ENCODE peak calls at places on chromosomes 12 and 14, in seven cellular contexts. One of them, this sample, is unnamed.

GRCh38 chr12:71060426-71060825 is 97.4 kb downstream of the TSPAN8 start:
- DNase-seq in mesendoderm: no peak
- DNase-seq in mesenchymal stem cell: no peak
- DNase-seq in trophoblast cell: no peak
- DNase-seq in H9: no peak
- DNase-seq in H1: no peak
- DNase-seq in IMR-90: no peak
- DNase-seq in this sample: no peak

GRCh38 chr14:51607677-51608076 is 44.0 kb upstream of the FRMD6 start:
- DNase-seq in mesenchymal stem cell: no peak
- DNase-seq in trophoblast cell: no peak
- DNase-seq in mesendoderm: no peak
- DNase-seq in IMR-90: peak
- DNase-seq in H1: no peak
- DNase-seq in H9: no peak
- DNase-seq in this sample: no peak

GRCh38 chr12:94994312-94994711 is 9.2 kb downstream of the NDUFA12 start:
- DNase-seq in mesenchymal stem cell: peak
- DNase-seq in H1: no peak
- DNase-seq in H9: no peak
- DNase-seq in IMR-90: peak
- DNase-seq in mesendoderm: no peak
- DNase-seq in trophoblast cell: peak
- DNase-seq in this sample: no peak

GRCh38 chr12:55934773-55935172 is 3.8 kb downstream of the DGKA start:
- DNase-seq in trophoblast cell: no peak
- DNase-seq in H9: no peak
- DNase-seq in mesendoderm: no peak
- DNase-seq in mesenchymal stem cell: no peak
- DNase-seq in H1: no peak
- DNase-seq in IMR-90: no peak
- DNase-seq in this sample: no peak

GRCh38 chr12:33223956-33224355 is 215.7 kb downstream of the SYT10 start:
- DNase-seq in H1: no peak
- DNase-seq in trophoblast cell: peak
- DNase-seq in H9: no peak
- DNase-seq in mesendoderm: no peak
- DNase-seq in IMR-90: no peak
- DNase-seq in mesenchymal stem cell: no peak
- DNase-seq in this sample: no peak

GRCh38 chr14:23057757-23058653 is 685 bp upstream of the CDH24 start:
- DNase-seq in mesenchymal stem cell: peak
- DNase-seq in H9: peak
- DNase-seq in mesendoderm: peak
- DNase-seq in H1: peak
- DNase-seq in IMR-90: peak
- DNase-seq in trophoblast cell: peak
- DNase-seq in this sample: peak

GRCh38 chr14:104186575-104186974 is 48.2 kb downstream of the KIF26A start:
- DNase-seq in H1: no peak
- DNase-seq in mesenchymal stem cell: no peak
- DNase-seq in H9: no peak
- DNase-seq in trophoblast cell: no peak
- DNase-seq in IMR-90: no peak
- DNase-seq in mesendoderm: no peak
- DNase-seq in this sample: no peak

GRCh38 chr12:47725091-47725772 is at the start of gene ENDOU:
- DNase-seq in IMR-90: no peak
- DNase-seq in trophoblast cell: no peak
- DNase-seq in H9: no peak
- DNase-seq in H1: no peak
- DNase-seq in mesenchymal stem cell: no peak
- DNase-seq in mesendoderm: no peak
- DNase-seq in this sample: no peak

GRCh38 chr12:49133014-49133413 is 1.8 kb upstream of the TUBA1B start:
- DNase-seq in IMR-90: no peak
- DNase-seq in trophoblast cell: no peak
- DNase-seq in H1: no peak
- DNase-seq in H9: no peak
- DNase-seq in mesendoderm: peak
- DNase-seq in mesenchymal stem cell: no peak
- DNase-seq in this sample: no peak

GRCh38 chr12:115763376-115763775 is 514.1 kb downstream of the MED13L start:
- DNase-seq in mesenchymal stem cell: no peak
- DNase-seq in IMR-90: no peak
- DNase-seq in H1: no peak
- DNase-seq in trophoblast cell: no peak
- DNase-seq in H9: no peak
- DNase-seq in mesendoderm: no peak
- DNase-seq in this sample: no peak

GRCh38 chr14:31568151-31568550 is 6.9 kb downstream of the NUBPL start:
- DNase-seq in H1: no peak
- DNase-seq in IMR-90: peak
- DNase-seq in H9: no peak
- DNase-seq in mesenchymal stem cell: peak
- DNase-seq in trophoblast cell: no peak
- DNase-seq in mesendoderm: no peak
- DNase-seq in this sample: no peak

GRCh38 chr12:127600211-127600610 is 666.8 kb upstream of the TMEM132C start:
- DNase-seq in H1: no peak
- DNase-seq in H9: no peak
- DNase-seq in mesendoderm: peak
- DNase-seq in IMR-90: no peak
- DNase-seq in trophoblast cell: no peak
- DNase-seq in mesenchymal stem cell: no peak
- DNase-seq in this sample: no peak

GRCh38 chr14:59739794-59740193 is 130.8 kb downstream of the RTN1 start:
- DNase-seq in trophoblast cell: no peak
- DNase-seq in mesenchymal stem cell: no peak
- DNase-seq in mesendoderm: no peak
- DNase-seq in IMR-90: no peak
- DNase-seq in H1: no peak
- DNase-seq in H9: no peak
- DNase-seq in this sample: no peak

GRCh38 chr12:131586269-131586668 is 124.6 kb upstream of the SFSWAP start:
- DNase-seq in H1: no peak
- DNase-seq in mesendoderm: no peak
- DNase-seq in trophoblast cell: no peak
- DNase-seq in mesenchymal stem cell: no peak
- DNase-seq in IMR-90: no peak
- DNase-seq in H9: no peak
- DNase-seq in this sample: no peak

GRCh38 chr14:76775159-76775694 is 14.0 kb downstream of the VASH1 start:
- DNase-seq in H9: peak
- DNase-seq in IMR-90: no peak
- DNase-seq in mesendoderm: no peak
- DNase-seq in trophoblast cell: no peak
- DNase-seq in H1: no peak
- DNase-seq in mesenchymal stem cell: no peak
- DNase-seq in this sample: no peak

GRCh38 chr14:22977684-22978486 is 4.5 kb downstream of the AJUBA start:
- DNase-seq in trophoblast cell: peak
- DNase-seq in IMR-90: peak
- DNase-seq in H9: peak
- DNase-seq in mesenchymal stem cell: peak
- DNase-seq in H1: peak
- DNase-seq in mesendoderm: peak
- DNase-seq in this sample: peak

GRCh38 chr12:6533653-6534157 is 612 bp upstream of the GAPDH start:
- DNase-seq in trophoblast cell: no peak
- DNase-seq in H1: no peak
- DNase-seq in H9: peak
- DNase-seq in IMR-90: peak
- DNase-seq in mesendoderm: peak
- DNase-seq in mesenchymal stem cell: no peak
- DNase-seq in this sample: peak

GRCh38 chr12:88362439-88362838 is 217.8 kb downstream of the KITLG start:
- DNase-seq in mesendoderm: no peak
- DNase-seq in H1: no peak
- DNase-seq in IMR-90: peak
- DNase-seq in H9: no peak
- DNase-seq in trophoblast cell: no peak
- DNase-seq in mesenchymal stem cell: no peak
- DNase-seq in this sample: no peak

GRCh38 chr12:49801141-49802063 is 26.8 kb downstream of the NCKAP5L start:
- DNase-seq in H1: no peak
- DNase-seq in mesenchymal stem cell: no peak
- DNase-seq in trophoblast cell: no peak
- DNase-seq in mesendoderm: no peak
- DNase-seq in IMR-90: no peak
- DNase-seq in H9: no peak
- DNase-seq in this sample: no peak

GRCh38 chr12:119171266-119171665 is 7.5 kb upstream of the HSPB8 start:
- DNase-seq in mesenchymal stem cell: no peak
- DNase-seq in H9: no peak
- DNase-seq in H1: no peak
- DNase-seq in mesendoderm: peak
- DNase-seq in IMR-90: no peak
- DNase-seq in trophoblast cell: peak
- DNase-seq in this sample: no peak

GRCh38 chr14:63214417-63215196 is 10.4 kb downstream of the RHOJ start:
- DNase-seq in trophoblast cell: no peak
- DNase-seq in H9: no peak
- DNase-seq in IMR-90: no peak
- DNase-seq in H1: no peak
- DNase-seq in mesenchymal stem cell: no peak
- DNase-seq in mesendoderm: no peak
- DNase-seq in this sample: no peak

DNA sequence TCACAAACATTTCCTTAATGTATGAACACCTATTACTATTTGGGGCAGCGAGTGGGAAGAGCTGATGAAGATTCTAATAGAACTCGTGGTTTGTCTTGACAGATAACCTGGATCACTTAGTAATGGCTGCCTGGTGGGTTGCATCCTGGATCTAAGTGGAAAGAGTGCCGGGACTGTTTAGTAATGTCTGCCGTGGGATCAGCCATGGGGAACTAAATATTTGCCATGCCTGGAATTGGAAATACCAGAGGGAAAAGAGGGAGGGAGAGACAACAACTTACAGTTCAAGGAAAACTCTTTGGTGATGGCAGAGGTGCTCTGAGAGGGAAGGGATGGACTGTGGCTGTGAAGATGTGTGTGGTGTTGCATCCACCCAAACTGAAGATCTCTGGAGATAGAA is 21.3 kb upstream of the CCDC63 start:
- DNase-seq in mesendoderm: no peak
- DNase-seq in trophoblast cell: no peak
- DNase-seq in H9: no peak
- DNase-seq in H1: no peak
- DNase-seq in mesenchymal stem cell: no peak
- DNase-seq in IMR-90: no peak
- DNase-seq in this sample: no peak
- H3K4ac ChIP-seq in mesendoderm: no peak
- H3K4ac ChIP-seq in trophoblast cell: no peak
- H3K4ac ChIP-seq in H9: no peak
- H3K4ac ChIP-seq in H1: no peak
- H3K4ac ChIP-seq in mesenchymal stem cell: no peak
- H3K4ac ChIP-seq in IMR-90: no peak
- H3K4ac ChIP-seq in this sample: no peak

GRCh38 chr12:2074792-2075191 is 22.0 kb downstream of the CACNA1C start:
- DNase-seq in trophoblast cell: no peak
- DNase-seq in IMR-90: no peak
- DNase-seq in H9: no peak
- DNase-seq in mesendoderm: no peak
- DNase-seq in mesenchymal stem cell: peak
- DNase-seq in H1: no peak
- DNase-seq in this sample: no peak
- H3K27ac ChIP-seq in trophoblast cell: no peak
- H3K27ac ChIP-seq in IMR-90: no peak
- H3K27ac ChIP-seq in H9: no peak
- H3K27ac ChIP-seq in mesendoderm: no peak
- H3K27ac ChIP-seq in mesenchymal stem cell: no peak
- H3K27ac ChIP-seq in H1: no peak
- H3K27ac ChIP-seq in this sample: no peak

DNA sequence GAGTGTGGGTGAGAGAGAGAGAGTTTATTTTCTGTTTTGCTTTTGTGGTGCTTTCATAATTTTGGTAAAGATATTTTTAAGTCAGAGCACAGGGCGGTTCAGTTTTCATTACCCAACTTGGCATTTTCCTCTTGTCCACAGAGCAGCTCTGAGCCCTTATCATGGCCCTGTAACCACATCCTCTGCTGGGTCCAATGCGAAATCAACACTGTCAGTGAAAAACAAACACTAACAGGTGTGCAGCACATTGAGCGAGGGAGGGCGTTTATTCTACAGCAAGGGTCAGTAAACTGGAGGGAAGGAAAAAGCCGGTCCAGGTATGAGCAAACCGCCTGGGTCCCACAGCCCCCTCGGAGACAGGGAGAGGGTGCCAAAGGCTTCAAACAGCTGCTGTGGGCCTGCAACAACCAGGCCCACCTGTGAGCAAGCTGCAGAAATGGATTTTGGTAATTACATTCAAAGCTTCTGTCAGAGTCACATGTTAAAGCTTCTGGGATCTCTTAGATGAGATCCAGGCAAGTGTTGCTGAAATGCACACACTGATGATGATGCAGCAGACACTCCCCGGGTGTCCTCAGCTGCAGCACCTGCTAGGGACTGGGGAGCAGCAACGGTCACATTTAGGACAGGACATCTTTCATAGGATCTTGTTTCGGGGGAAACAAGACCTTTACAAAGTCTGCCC is 132.7 kb upstream of the DYRK2 start:
- DNase-seq in trophoblast cell: no peak
- DNase-seq in H9: no peak
- DNase-seq in mesenchymal stem cell: peak
- DNase-seq in mesendoderm: no peak
- DNase-seq in IMR-90: no peak
- DNase-seq in H1: no peak
- DNase-seq in this sample: no peak
- H3K4me2 ChIP-seq in trophoblast cell: no peak
- H3K4me2 ChIP-seq in H9: no peak
- H3K4me2 ChIP-seq in mesenchymal stem cell: no peak
- H3K4me2 ChIP-seq in mesendoderm: no peak
- H3K4me2 ChIP-seq in IMR-90: no peak
- H3K4me2 ChIP-seq in H1: no peak
- H3K4me2 ChIP-seq in this sample: no peak

DNA sequence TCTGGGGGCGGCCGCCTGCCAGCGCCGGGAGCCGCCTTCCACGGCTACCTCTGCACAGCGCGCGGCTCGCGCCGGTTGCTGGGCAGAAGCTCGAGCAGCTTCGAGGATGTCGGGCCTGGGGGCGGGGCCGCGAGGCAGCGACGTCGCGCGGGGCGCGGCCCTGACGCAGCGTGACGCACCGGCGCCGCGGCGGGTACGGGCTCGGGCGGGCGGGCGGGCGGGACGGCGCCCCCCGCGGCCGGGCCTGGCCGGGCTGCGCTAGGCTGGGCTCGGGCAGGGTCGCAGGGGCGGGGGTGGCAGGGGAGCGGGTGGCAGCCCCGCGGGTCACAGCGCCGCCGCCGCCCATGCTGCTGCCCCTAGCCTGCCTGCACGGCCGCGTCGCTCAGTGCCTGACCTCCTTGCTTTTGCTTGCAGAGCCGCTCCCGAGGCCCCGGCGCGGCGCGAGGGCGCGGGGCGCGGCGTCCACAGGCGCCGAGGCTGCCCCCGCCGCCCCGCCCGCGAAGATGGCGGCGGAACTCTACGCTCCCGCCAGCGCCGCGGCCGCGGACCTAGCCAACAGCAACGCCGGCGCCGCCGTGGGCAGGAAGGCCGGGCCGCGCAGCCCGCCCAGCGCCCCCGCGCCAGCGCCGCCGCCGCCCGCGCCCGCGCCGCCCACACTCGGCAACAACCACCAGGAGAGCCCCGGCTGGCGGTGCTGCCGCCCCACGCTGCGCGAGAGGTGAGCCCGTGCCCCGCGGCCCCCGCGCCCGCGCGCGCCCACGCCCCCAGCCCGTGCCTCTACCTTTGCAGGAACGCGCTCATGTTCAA is at the start of gene BTBD6:
- DNase-seq in IMR-90: peak
- DNase-seq in trophoblast cell: no peak
- DNase-seq in mesendoderm: peak
- DNase-seq in H9: peak
- DNase-seq in H1: peak
- DNase-seq in mesenchymal stem cell: peak
- DNase-seq in this sample: peak
- H3K4ac ChIP-seq in IMR-90: peak
- H3K4ac ChIP-seq in trophoblast cell: peak
- H3K4ac ChIP-seq in mesendoderm: peak
- H3K4ac ChIP-seq in H9: no peak
- H3K4ac ChIP-seq in H1: no peak
- H3K4ac ChIP-seq in mesenchymal stem cell: peak
- H3K4ac ChIP-seq in this sample: peak